ENCODE peak calls at places on chromosomes 5 and 9, in four cellular contexts. J is mucosa of gallbladder; R is NCI-H82; V is activated CD4-positive, CD25-positive, alpha-beta regulatory T cell. B is an unnamed sample.

GRCh38 chr9:137717776-137718327 is 99.0 kb downstream of the EHMT1 start:
- DNase-seq in R (no peak), J (no peak), V (no peak), B (no peak)

GRCh38 chr9:114538241-114538640 is 33.0 kb upstream of the WHRN start:
- DNase-seq in J (peak; percentile 17), R (peak; percentile 83), V (no peak), B (no peak)

GRCh38 chr5:15421798-15422456 is 78.1 kb upstream of the FBXL7 start:
- DNase-seq in J (no peak), R (no peak), V (no peak), B (no peak)

GRCh38 chr5:135139397-135140134 is 105.5 kb upstream of the PITX1 start:
- DNase-seq in J (peak; percentile 45), R (no peak), V (no peak), B (peak; percentile 67)

GRCh38 chr9:109150925-109151547 is 16.0 kb downstream of the FRRS1L start:
- DNase-seq in R (peak; percentile 0), V (no peak), J (no peak), B (no peak)

GRCh38 chr5:153629027-153629426 is 138.6 kb downstream of the GRIA1 start:
- DNase-seq in R (peak; percentile 40), J (no peak), V (no peak), B (peak; percentile 42)

GRCh38 chr9:114484854-114485443 is 20.3 kb downstream of the WHRN start:
- DNase-seq in R (no peak), J (no peak), V (no peak), B (no peak)

GRCh38 chr5:157473383-157474370 is 13.7 kb downstream of the NIPAL4 start:
- DNase-seq in J (no peak), R (no peak), V (no peak), B (no peak)

GRCh38 chr9:86175743-86176456 is 76.5 kb upstream of the GOLM1 start:
- DNase-seq in J (no peak), R (no peak), V (no peak), B (no peak)

GRCh38 chr9:70987986-70988385 is 133.4 kb downstream of the TRPM3 start:
- DNase-seq in V (no peak), R (no peak), J (no peak), B (no peak)

GRCh38 chr5:145660897-145661650 is 174.1 kb downstream of the PRELID2 start:
- DNase-seq in V (no peak), J (peak; percentile 56), R (no peak), B (no peak)

GRCh38 chr9:118331622-118332045 is 627.4 kb downstream of the TLR4 start:
- DNase-seq in J (peak; percentile 81), V (no peak), R (no peak), B (no peak)

GRCh38 chr5:141848771-141849370 is 29.3 kb downstream of the PCDH1 start:
- DNase-seq in R (peak; percentile 84), V (no peak), J (peak; percentile 86), B (peak; percentile 78)

GRCh38 chr5:33755216-33755615 is 136.6 kb downstream of the ADAMTS12 start:
- DNase-seq in R (no peak), V (no peak), J (no peak), B (no peak)

GRCh38 chr5:180352116-180352975 is 790 bp downstream of the GFPT2 start:
- DNase-seq in R (no peak), J (peak; percentile 25), V (no peak), B (no peak)

GRCh38 chr5:6750142-6750840 is 37.1 kb downstream of the TENT4A start:
- DNase-seq in J (no peak), V (no peak), R (no peak), B (no peak)

GRCh38 chr5:56951131-56951945 is 585 bp downstream of the MIER3 start:
- DNase-seq in V (peak; percentile 26), R (peak; percentile 38), J (no peak), B (peak; percentile 47)

GRCh38 chr5:95664204-95664786 is 17.7 kb downstream of the RFESD start:
- DNase-seq in J (no peak), R (peak; percentile 29), V (no peak), B (no peak)

GRCh38 chr9:126150411-126151030 is 176.1 kb upstream of the MVB12B start:
- DNase-seq in J (no peak), R (peak; percentile 91), V (no peak), B (peak; percentile 18)

GRCh38 chr5:108061941-108062340 is 320.0 kb downstream of the FBXL17 start:
- DNase-seq in J (no peak), V (no peak), R (no peak), B (no peak)

GRCh38 chr9:106916491-106917235 is 53.7 kb downstream of the ZNF462 start:
- DNase-seq in V (no peak), R (no peak), J (peak; percentile 88), B (no peak)

GRCh38 chr9:84379740-84380139 is 39.2 kb upstream of the SLC28A3 start:
- DNase-seq in R (no peak), J (no peak), V (no peak), B (no peak)

GRCh38 chr5:31095796-31096195 is 97.7 kb upstream of the CDH6 start:
- DNase-seq in J (no peak), R (no peak), V (no peak), B (no peak)

GRCh38 chr5:159510282-159510681 is 180.0 kb upstream of the IL12B start:
- DNase-seq in R (peak; percentile 10), V (no peak), J (peak; percentile 38), B (peak; percentile 81)

GRCh38 chr9:8858250-8859161 is 1058.9 kb upstream of the DMAC1 start:
- DNase-seq in V (no peak), R (no peak), J (no peak), B (peak; percentile 42)

GRCh38 chr5:81782811-81783210 is 31.9 kb upstream of the SSBP2 start:
- DNase-seq in R (no peak), J (no peak), V (no peak), B (no peak)

GRCh38 chr5:167912944-167913343 is 378.5 kb upstream of the WWC1 start:
- DNase-seq in V (no peak), J (no peak), R (no peak), B (no peak)

GRCh38 chr9:76023715-76024195 is 133.3 kb downstream of the PCSK5 start:
- DNase-seq in V (peak; percentile 8), J (no peak), R (no peak), B (no peak)

GRCh38 chr9:91060520-91061343 is 259.1 kb downstream of the SYK start:
- DNase-seq in J (peak; percentile 40), R (no peak), V (no peak), B (peak; percentile 78)